ENCODE peak calls at places on chromosomes 12 and 14, in seven cellular contexts. T is AG20443, P is endothelial cell, L is T-helper 22 cell, A is MV-4-11, K is hepatocyte, G is NCI-H526. M is an unnamed sample.

GRCh38 chr14:76584271-76584702 is 177.0 kb upstream of the VASH1 start:
- DNase-seq in T (no peak), P (no peak), L (no peak), A (no peak), K (no peak), G (no peak), M (peak)

GRCh38 chr12:90854136-90854689 is 100.8 kb downstream of the CCER1 start:
- DNase-seq in T (peak), P (peak), L (no peak), A (peak), K (peak), G (peak), M (peak)

GRCh38 chr12:75443709-75444108 is 36.8 kb upstream of the GLIPR1 start:
- DNase-seq in T (no peak), P (no peak), L (no peak), A (no peak), K (no peak), G (no peak), M (no peak)

GRCh38 chr12:20601668-20602280 is 93.4 kb upstream of the SLCO1C1 start:
- DNase-seq in T (peak), P (no peak), L (no peak), A (peak), K (peak), G (peak), M (peak)

GRCh38 chr12:128571906-128572305 is 251.9 kb downstream of the SLC15A4 start:
- DNase-seq in T (no peak), P (no peak), L (no peak), A (no peak), K (no peak), G (no peak), M (no peak)

GRCh38 chr12:3263939-3264699 is 186.9 kb downstream of the TSPAN9 start:
- DNase-seq in T (no peak), P (no peak), L (no peak), A (no peak), K (no peak), G (no peak), M (no peak)

GRCh38 chr12:104888456-104888855 is 69.6 kb downstream of the SLC41A2 start:
- DNase-seq in T (no peak), P (no peak), L (no peak), A (peak), K (no peak), G (no peak), M (no peak)

GRCh38 chr12:109134186-109134917 is 18.0 kb downstream of the ACACB start:
- DNase-seq in T (peak), P (peak), L (no peak), A (no peak), K (no peak), G (peak), M (no peak)

GRCh38 chr12:128727999-128728398 is 95.8 kb downstream of the SLC15A4 start:
- DNase-seq in T (no peak), P (no peak), L (no peak), A (no peak), K (peak), G (no peak), M (no peak)

GRCh38 chr14:71749613-71750238 is 182.5 kb upstream of the RGS6 start:
- DNase-seq in T (no peak), P (no peak), L (no peak), A (peak), K (no peak), G (no peak), M (no peak)

GRCh38 chr14:56202256-56202655 is 84.0 kb downstream of the PELI2 start:
- DNase-seq in T (no peak), P (no peak), L (no peak), A (no peak), K (no peak), G (no peak), M (no peak)

GRCh38 chr12:104958946-104959841 is 1.1 kb upstream of the SLC41A2 start:
- DNase-seq in T (peak), P (no peak), L (no peak), A (no peak), K (no peak), G (no peak), M (no peak)